ENCODE peak calls at places on chromosomes 6 and 20, in nine cellular contexts. J is stimulated activated naive CD8-positive, alpha-beta T cell treated with anti-CD3 and anti-CD28 coated beads, Interleukin-15, Interleukin-2, amounts not matched to agents 100 U/mL and 50 U/mL, for 24 hours; Q is RWPE1; X is T-cell; H is GF-D8; D is MM.1S; P is cerebellar cortex; N is colonic mucosa; L is hippocampal formation. K is an unnamed sample.

GRCh38 chr6:2209226-2209809 is 36.1 kb downstream of the GMDS start:
- DNase-seq in D (peak; percentile 76), J (peak; percentile 36), Q (peak; percentile 41), H (no peak), L (no peak), X (no peak), P (peak; percentile 64), N (peak; percentile 70), K (no peak)

GRCh38 chr6:43963877-43964658 is 163.2 kb downstream of the MRPL14 start:
- DNase-seq in Q (no peak), J (no peak), H (no peak), L (no peak), D (no peak), N (no peak), P (no peak), X (no peak), K (no peak)

GRCh38 chr6:28695671-28696537 is 170.2 kb downstream of the GPX5 start:
- DNase-seq in Q (no peak), P (no peak), D (no peak), J (no peak), N (no peak), H (no peak), X (no peak), L (no peak), K (no peak)

GRCh38 chr6:43695078-43695966 is 7.7 kb upstream of the MRPS18A start:
- DNase-seq in N (peak; percentile 94), X (no peak), H (no peak), J (no peak), L (no peak), P (no peak), D (no peak), Q (no peak), K (no peak)

GRCh38 chr6:7052441-7052936 is 55.3 kb upstream of the RREB1 start:
- DNase-seq in N (peak; percentile 47), L (peak; percentile 44), Q (no peak), X (no peak), H (peak; percentile 18), P (no peak), J (peak; percentile 16), D (no peak), K (peak; percentile 39)

GRCh38 chr20:46699651-46700359 is 9.6 kb upstream of the SLC2A10 start:
- DNase-seq in H (no peak), X (no peak), D (no peak), J (no peak), N (no peak), Q (peak; percentile 68), L (no peak), P (peak; percentile 36), K (no peak)

GRCh38 chr6:46103437-46103836 is 26.4 kb upstream of the ENPP4 start:
- DNase-seq in Q (no peak), H (no peak), L (no peak), J (no peak), X (no peak), P (no peak), D (no peak), N (no peak), K (no peak)

GRCh38 chr6:150243620-150244314 is 100.9 kb downstream of the PPP1R14C start:
- DNase-seq in X (no peak), P (no peak), H (no peak), N (no peak), Q (no peak), L (no peak), J (no peak), D (no peak), K (no peak)

GRCh38 chr6:108635505-108636226 is 74.9 kb downstream of the FOXO3 start:
- DNase-seq in P (no peak), D (peak; percentile 57), L (no peak), H (peak; percentile 82), X (peak; percentile 46), N (no peak), Q (no peak), J (peak; percentile 25), K (no peak)

GRCh38 chr6:156886409-156886808 is 109.2 kb downstream of the ARID1B start:
- DNase-seq in D (no peak), P (no peak), H (no peak), L (no peak), J (no peak), X (no peak), N (no peak), Q (no peak), K (no peak)

GRCh38 chr6:30062471-30063178 is 1.6 kb downstream of the POLR1H start:
- DNase-seq in J (no peak), Q (no peak), P (no peak), H (no peak), D (no peak), X (no peak), L (no peak), N (no peak), K (no peak)

GRCh38 chr6:133623065-133623464 is 265.8 kb upstream of the TCF21 start:
- DNase-seq in Q (no peak), J (no peak), H (no peak), N (peak; percentile 28), X (no peak), P (no peak), D (no peak), L (no peak), K (no peak)

GRCh38 chr6:68975064-68975463 is 340.0 kb downstream of the ADGRB3 start:
- DNase-seq in H (no peak), N (no peak), X (no peak), Q (no peak), D (no peak), L (peak; percentile 73), J (no peak), P (peak; percentile 67), K (no peak)

GRCh38 chr6:80457044-80457933 is 350.8 kb downstream of the BCKDHB start:
- DNase-seq in P (peak; percentile 97), J (no peak), X (no peak), Q (peak; percentile 83), L (peak; percentile 44), D (no peak), N (peak; percentile 29), H (no peak), K (no peak)

GRCh38 chr6:24489881-24490280 is 503 bp upstream of the GPLD1 start:
- DNase-seq in H (peak; percentile 28), N (no peak), J (no peak), P (no peak), D (no peak), Q (no peak), X (no peak), L (no peak), K (no peak)

GRCh38 chr6:132392792-132393191 is 8.5 kb downstream of the MOXD1 start:
- DNase-seq in Q (peak; percentile 11), H (no peak), L (no peak), X (no peak), N (no peak), D (peak; percentile 49), P (no peak), J (no peak), K (no peak)

GRCh38 chr6:19394051-19394450 is 443.1 kb upstream of the ID4 start:
- DNase-seq in Q (no peak), N (no peak), X (no peak), D (no peak), L (no peak), P (no peak), J (no peak), H (no peak), K (no peak)

GRCh38 chr6:29955783-29956182 is 13.5 kb downstream of the HLA-A start:
- DNase-seq in P (no peak), J (no peak), H (no peak), Q (no peak), L (no peak), D (no peak), X (no peak), N (no peak), K (no peak)

GRCh38 chr20:12113468-12114371 is 196.0 kb downstream of the BTBD3 start:
- DNase-seq in H (no peak), J (no peak), X (no peak), L (peak; percentile 17), N (peak; percentile 25), D (peak; percentile 92), P (peak; percentile 95), Q (no peak), K (no peak)

GRCh38 chr6:161058746-161059145 is 67.2 kb downstream of the MAP3K4 start:
- DNase-seq in J (no peak), Q (no peak), P (no peak), D (no peak), X (no peak), N (no peak), L (no peak), H (no peak), K (no peak)

GRCh38 chr6:125267806-125268523 is 33.8 kb downstream of the HDDC2 start:
- DNase-seq in X (no peak), L (no peak), J (no peak), H (no peak), N (no peak), P (no peak), Q (no peak), D (no peak), K (no peak)

GRCh38 chr20:41136695-41137411 is 490 bp upstream of the PLCG1 start:
- DNase-seq in Q (peak; percentile 99), D (peak; percentile 84), P (peak; percentile 87), H (no peak), N (peak; percentile 94), J (peak; percentile 91), X (peak; percentile 55), L (peak; percentile 87), K (peak; percentile 89)

GRCh38 chr6:20684474-20684873 is 150.2 kb downstream of the CDKAL1 start:
- DNase-seq in D (no peak), L (no peak), X (no peak), J (no peak), P (no peak), N (no peak), Q (no peak), H (no peak), K (no peak)

GRCh38 chr6:125480571-125480970 is 178.8 kb upstream of the HDDC2 start:
- DNase-seq in L (no peak), P (no peak), X (no peak), J (no peak), Q (no peak), D (no peak), N (no peak), H (no peak), K (no peak)

GRCh38 chr6:100366419-100366818 is 98.3 kb downstream of the SIM1 start:
- DNase-seq in J (no peak), P (no peak), Q (peak; percentile 39), H (no peak), X (no peak), N (no peak), L (no peak), D (no peak), K (no peak)

GRCh38 chr6:114989279-114989964 is 646.6 kb upstream of the HS3ST5 start:
- DNase-seq in L (no peak), H (peak; percentile 39), D (no peak), Q (no peak), N (no peak), J (peak; percentile 7), X (no peak), P (no peak), K (no peak)

GRCh38 chr6:131765081-131765852 is 42.6 kb upstream of the ENPP1 start:
- DNase-seq in H (no peak), X (no peak), Q (no peak), D (no peak), J (no peak), P (peak; percentile 9), L (no peak), N (no peak), K (no peak)

GRCh38 chr6:57242505-57242904 is 20.4 kb upstream of the RAB23 start:
- DNase-seq in L (no peak), Q (peak; percentile 44), J (no peak), X (no peak), P (no peak), H (no peak), N (no peak), D (no peak), K (no peak)

GRCh38 chr6:12241493-12242214 is 48.5 kb upstream of the EDN1 start:
- DNase-seq in D (no peak), H (peak; percentile 69), P (no peak), Q (no peak), X (no peak), N (no peak), J (no peak), L (no peak), K (no peak)

GRCh38 chr20:19661717-19662637 is 96.1 kb upstream of the RIN2 start:
- DNase-seq in Q (peak; percentile 68), D (peak; percentile 68), J (peak; percentile 43), P (peak; percentile 66), N (peak; percentile 66), H (peak; percentile 6), X (peak; percentile 2), L (peak; percentile 49), K (no peak)

GRCh38 chr20:47137231-47137865 is 219.2 kb downstream of the ZMYND8 start:
- DNase-seq in J (no peak), D (no peak), Q (no peak), H (no peak), P (no peak), N (no peak), L (no peak), X (no peak), K (no peak)